ENCODE peak calls at places on chromosome 11, in seven cellular contexts. N is RWPE1; G is stimulated activated naive CD8-positive, alpha-beta T cell treated with anti-CD3 and anti-CD28 coated beads, Interleukin-15, Interleukin-2, amounts not matched to agents 100 U/mL and 50 U/mL, for 24 hours; Z is NCI-H1436; F is posterior cingulate gyrus; J is stimulated activated CD8-positive, alpha-beta memory T cell treated with anti-CD3 and anti-CD28 coated beads, Interleukin-15, amount 100 ng/mL, for 1 hour; A is heart right ventricle. R is an unnamed sample.
A peak's percentile ranks its signal among the peaks of the same experiment; 100 is the strongest.

GRCh38 chr11:82883853-82884252 is 16.4 kb downstream of the PRCP start:
- DNase-seq in N (no peak), G (no peak), Z (no peak), F (no peak), J (no peak), A (no peak), R (no peak)

GRCh38 chr11:99241059-99241458 is 220.3 kb downstream of the CNTN5 start:
- DNase-seq in N (no peak), G (no peak), Z (no peak), F (no peak), J (no peak), A (no peak), R (no peak)

GRCh38 chr11:67136156-67136555 is 17.1 kb downstream of the KDM2A start:
- DNase-seq in N (no peak), G (no peak), Z (no peak), F (no peak), J (no peak), A (no peak), R (no peak)

GRCh38 chr11:118078972-118079411 is 2.1 kb downstream of the TMPRSS4 start:
- DNase-seq in N (no peak), G (no peak), Z (no peak), F (no peak), J (no peak), A (no peak), R (no peak)

GRCh38 chr11:13972033-13972910 is 9.7 kb downstream of the SPON1 start:
- DNase-seq in N (no peak), G (no peak), Z (no peak), F (no peak), J (no peak), A (no peak), R (no peak)

GRCh38 chr11:130478204-130478701 is 29.8 kb downstream of the ADAMTS15 start:
- DNase-seq in N (peak; percentile 80), G (no peak), Z (no peak), F (no peak), J (no peak), A (peak; percentile 80), R (no peak)

GRCh38 chr11:87430821-87431220 is 393.1 kb downstream of the TMEM135 start:
- DNase-seq in N (no peak), G (no peak), Z (no peak), F (no peak), J (no peak), A (no peak), R (no peak)

GRCh38 chr11:129945377-129945776 is 50.0 kb upstream of the NFRKB start:
- DNase-seq in N (no peak), G (no peak), Z (no peak), F (no peak), J (no peak), A (no peak), R (no peak)

GRCh38 chr11:82771781-82772180 is 38.1 kb upstream of the FAM181B start:
- DNase-seq in N (peak; percentile 48), G (no peak), Z (no peak), F (no peak), J (no peak), A (no peak), R (no peak)

GRCh38 chr11:86629070-86629706 is 43.2 kb downstream of the ME3 start:
- DNase-seq in N (no peak), G (no peak), Z (no peak), F (no peak), J (no peak), A (no peak), R (no peak)

GRCh38 chr11:123431619-123432018 is 1.6 kb downstream of the GRAMD1B start:
- DNase-seq in N (no peak), G (no peak), Z (no peak), F (no peak), J (no peak), A (no peak), R (peak; percentile 19)

GRCh38 chr11:102390667-102391449 is 43.8 kb downstream of the BIRC2 start:
- DNase-seq in N (peak; percentile 39), G (peak; percentile 58), Z (peak; percentile 51), F (peak; percentile 68), J (peak; percentile 24), A (peak; percentile 44), R (peak; percentile 53)